ENCODE peak calls at places on chromosomes 6 and 20, in eight cellular contexts. A, Z, X, V, H, W, B and T are unnamed samples.

GRCh38 chr6:137688230-137688971 is 178.7 kb upstream of the TNFAIP3 start:
- DNase-seq in X (no peak), B (no peak), Z (no peak), W (no peak), H (no peak), V (no peak), A (no peak), T (no peak)

GRCh38 chr6:53894086-53894485 is 99.3 kb downstream of the LRRC1 start:
- DNase-seq in A (peak), H (no peak), B (peak), V (peak), Z (no peak), W (no peak), X (no peak), T (no peak)

GRCh38 chr20:49344975-49345374 is 67.1 kb upstream of the ZNFX1 start:
- DNase-seq in X (peak), Z (no peak), B (no peak), A (peak), H (no peak), V (peak), W (no peak), T (no peak)

GRCh38 chr6:136343700-136344099 is 54.1 kb upstream of the BCLAF1 start:
- DNase-seq in W (no peak), A (no peak), X (no peak), V (no peak), B (no peak), Z (no peak), H (no peak), T (no peak)

GRCh38 chr6:114445846-114446245 is 103.0 kb upstream of the HS3ST5 start:
- DNase-seq in H (no peak), B (no peak), V (no peak), Z (no peak), X (no peak), W (no peak), A (no peak), T (no peak)

GRCh38 chr20:63850689-63851547 is 10.4 kb upstream of the ABHD16B start:
- DNase-seq in V (no peak), H (peak), W (no peak), X (no peak), B (peak), Z (no peak), A (no peak), T (peak)

GRCh38 chr6:163904161-163904560 is 489.6 kb downstream of the QKI start:
- DNase-seq in B (no peak), X (no peak), W (no peak), V (no peak), H (no peak), Z (no peak), A (no peak), T (no peak)

GRCh38 chr20:31747640-31748039 is 8.6 kb downstream of the TPX2 start:
- DNase-seq in H (no peak), A (no peak), W (peak), V (peak), Z (no peak), B (no peak), X (no peak), T (no peak)

GRCh38 chr20:48702388-48703041 is 125.3 kb downstream of the PREX1 start:
- DNase-seq in W (no peak), H (no peak), Z (no peak), A (no peak), V (no peak), X (no peak), B (no peak), T (no peak)

GRCh38 chr6:90865513-90865912 is 278.6 kb upstream of the MAP3K7 start:
- DNase-seq in B (no peak), W (no peak), X (no peak), V (no peak), Z (no peak), A (no peak), H (no peak), T (no peak)

GRCh38 chr6:90859612-90860011 is 272.7 kb upstream of the MAP3K7 start:
- DNase-seq in V (no peak), B (peak), A (no peak), W (peak), X (no peak), H (no peak), Z (no peak), T (no peak)

GRCh38 chr6:90859056-90859455 is 272.2 kb upstream of the MAP3K7 start:
- DNase-seq in A (no peak), B (no peak), X (no peak), Z (no peak), V (no peak), H (no peak), W (no peak), T (no peak)

GRCh38 chr6:90860822-90861601 is 274.1 kb upstream of the MAP3K7 start:
- DNase-seq in X (no peak), V (no peak), H (peak), B (peak), Z (no peak), W (no peak), A (no peak), T (no peak)
- TF ChIP-seq CTCF in X (no peak), V (no peak), H (no peak), B (no peak), Z (peak), W (peak), A (peak), T (peak)

DNA sequence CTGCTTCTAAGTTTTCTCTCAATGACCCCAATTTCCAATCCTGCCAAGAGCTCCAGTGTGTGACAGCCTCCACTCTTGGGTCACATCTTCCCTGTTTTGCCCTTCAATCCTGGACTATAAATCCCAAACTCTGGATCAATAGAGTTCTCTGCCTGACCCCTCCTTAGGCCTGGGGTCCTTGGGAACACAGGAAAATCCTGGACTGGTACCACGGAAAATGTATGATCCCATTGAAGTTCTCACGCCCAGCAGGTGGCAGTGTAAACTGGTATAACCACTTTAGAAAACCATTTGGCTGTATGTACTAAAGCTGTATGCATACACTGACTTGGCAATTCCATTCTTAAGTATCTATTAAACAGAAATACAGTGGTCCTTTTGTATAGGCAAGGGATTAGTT is 98.0 kb downstream of the SNAP25 start:
- DNase-seq in B (peak), H (no peak), X (no peak), Z (peak), A (no peak), V (no peak), W (no peak), T (no peak)
- TF ChIP-seq CTCF in B (peak), H (no peak), X (no peak), Z (peak), A (no peak), V (peak), W (peak), T (peak)

GRCh38 chr6:116191881-116192280 is 62.0 kb downstream of the TSPYL4 start:
- DNase-seq in A (no peak), W (no peak), V (no peak), Z (no peak), X (no peak), H (no peak), B (no peak), T (no peak)

GRCh38 chr6:116200619-116201249 is 53.1 kb downstream of the TSPYL4 start:
- DNase-seq in B (no peak), V (no peak), X (no peak), H (no peak), Z (no peak), W (no peak), A (no peak), T (no peak)

GRCh38 chr6:116201538-116201937 is 52.3 kb downstream of the TSPYL4 start:
- DNase-seq in V (no peak), H (no peak), Z (no peak), B (no peak), X (no peak), W (no peak), A (no peak), T (no peak)

DNA sequence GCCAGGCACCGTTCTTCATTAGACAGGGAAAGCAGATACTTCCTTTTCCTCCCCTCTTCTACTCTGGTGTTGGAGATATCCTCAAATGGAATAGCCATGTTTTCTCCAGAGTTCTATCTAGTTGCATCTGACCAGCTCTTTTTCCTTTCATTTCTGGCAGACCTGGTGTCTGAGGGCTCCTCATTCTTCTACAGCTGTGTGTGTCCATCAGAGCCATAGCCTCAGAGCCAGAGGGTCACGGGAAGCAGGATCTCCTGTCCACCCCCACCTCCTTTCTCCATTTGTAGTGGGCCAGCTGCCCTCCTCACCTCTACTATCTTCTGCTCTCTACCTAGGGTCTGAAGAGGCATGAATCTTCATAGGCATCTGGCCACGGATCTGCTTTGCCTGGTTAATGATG is 57.0 kb downstream of the TSPYL4 start:
- DNase-seq in W (no peak), H (no peak), A (no peak), V (no peak), Z (no peak), X (no peak), B (no peak), T (no peak)
- TF ChIP-seq CTCF in W (no peak), H (no peak), A (no peak), V (no peak), Z (no peak), X (no peak), B (no peak), T (no peak)

DNA sequence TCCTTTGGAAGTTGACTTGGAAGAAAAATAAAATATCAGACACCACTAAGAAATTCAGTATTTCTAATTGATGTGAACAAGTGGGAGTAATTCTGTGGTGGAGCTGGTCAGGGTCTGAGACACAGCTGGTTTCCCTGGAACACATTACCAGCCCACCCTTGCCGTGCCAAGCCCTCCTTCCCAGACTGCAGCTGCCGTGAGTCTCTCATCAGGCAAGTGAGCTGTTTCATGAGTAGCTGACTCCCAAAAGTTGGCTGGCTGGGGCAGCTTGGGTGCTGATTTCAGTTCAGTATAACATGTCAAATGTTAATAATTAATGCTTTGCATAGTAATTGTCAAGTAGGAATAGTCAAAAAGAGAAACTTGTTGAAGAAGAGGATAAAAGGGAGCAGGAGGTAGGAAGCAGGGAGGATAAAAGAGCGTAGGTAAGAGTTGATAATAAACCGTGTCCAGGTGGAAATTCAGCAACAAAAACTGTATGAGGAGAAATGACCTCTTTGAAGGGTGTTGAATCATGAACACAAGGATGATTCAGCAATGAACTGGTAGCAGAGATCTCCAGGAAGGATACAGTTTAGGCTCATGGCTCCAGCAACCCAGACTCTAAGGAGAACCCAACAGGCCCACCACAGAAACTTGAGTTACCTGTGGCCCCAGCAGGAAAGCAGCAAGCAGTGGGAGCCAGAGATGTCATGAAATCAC is 110.9 kb upstream of the SSTR4 start:
- DNase-seq in B (no peak), V (no peak), X (no peak), A (no peak), W (no peak), Z (no peak), H (no peak), T (no peak)
- TF ChIP-seq CTCF in B (no peak), V (no peak), X (no peak), A (no peak), W (no peak), Z (no peak), H (no peak), T (no peak)

DNA sequence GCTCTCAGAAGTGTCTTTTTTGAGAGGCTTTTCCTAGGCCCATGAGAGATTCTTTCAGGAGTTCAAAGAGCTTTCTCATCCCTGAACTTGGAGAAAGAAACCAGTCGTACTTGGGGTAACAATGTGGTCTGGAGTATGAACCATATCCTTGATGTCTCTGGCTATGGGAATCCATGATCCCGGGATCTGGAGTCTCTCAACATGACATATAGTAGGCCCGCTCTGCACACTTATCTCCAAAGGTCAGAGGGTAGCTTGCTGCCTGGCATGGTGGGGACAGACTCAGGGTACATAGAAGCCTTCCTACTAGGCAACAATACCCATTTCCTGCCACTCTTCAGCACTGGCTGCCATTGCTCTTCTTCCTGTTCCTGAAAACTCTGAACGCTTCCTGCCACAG is 42.2 kb upstream of the NFATC2 start:
- DNase-seq in H (no peak), A (no peak), Z (no peak), W (no peak), B (peak), V (no peak), X (no peak), T (no peak)
- TF ChIP-seq CTCF in H (no peak), A (no peak), Z (no peak), W (no peak), B (no peak), V (no peak), X (no peak), T (no peak)

DNA sequence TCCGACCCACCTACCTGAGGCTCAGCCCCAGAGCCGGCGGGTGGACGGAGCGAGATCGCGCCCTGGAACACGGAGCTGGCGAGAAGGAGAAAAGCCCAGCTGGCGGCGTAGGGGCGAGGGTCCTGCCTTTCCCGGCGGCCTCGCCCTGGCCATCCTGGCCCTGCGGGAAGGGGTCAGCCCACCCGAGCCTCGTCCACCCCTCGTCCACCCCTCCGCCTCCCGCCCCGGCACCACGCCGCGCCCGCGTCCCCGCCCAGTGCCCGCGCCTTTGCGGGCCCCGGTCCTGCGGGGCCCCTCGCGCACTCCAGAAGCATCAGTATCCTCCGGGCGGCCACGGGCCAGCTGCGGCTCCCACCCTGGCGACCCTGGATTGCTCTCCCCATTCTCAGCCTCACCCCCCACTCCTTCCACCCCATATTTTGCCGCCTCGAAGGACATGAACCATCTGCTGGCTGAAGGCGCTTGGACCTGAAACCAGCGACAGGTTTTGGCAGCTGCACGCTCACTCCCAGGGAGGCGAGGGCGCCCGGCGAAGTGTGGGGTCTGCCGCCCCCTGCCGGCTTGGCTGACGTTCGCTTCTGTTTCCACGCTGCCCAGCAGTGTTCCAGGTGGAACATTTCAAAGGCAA is 65.1 kb downstream of the PLG start:
- DNase-seq in B (no peak), Z (no peak), H (peak), X (peak), V (peak), W (peak), A (peak), T (peak)
- TF ChIP-seq CTCF in B (peak), Z (peak), H (peak), X (peak), V (peak), W (peak), A (peak), T (peak)

GRCh38 chr6:17831135-17831534 is 124.4 kb upstream of the NUP153 start:
- DNase-seq in V (peak), B (no peak), H (no peak), X (peak), W (no peak), Z (no peak), A (no peak), T (no peak)

GRCh38 chr6:17829905-17830304 is 123.2 kb upstream of the NUP153 start:
- DNase-seq in X (no peak), Z (no peak), W (no peak), V (no peak), H (no peak), A (no peak), B (no peak), T (no peak)

GRCh38 chr6:17826301-17826700 is 119.6 kb upstream of the NUP153 start:
- DNase-seq in X (no peak), Z (no peak), A (no peak), H (no peak), B (no peak), V (no peak), W (no peak), T (no peak)

DNA sequence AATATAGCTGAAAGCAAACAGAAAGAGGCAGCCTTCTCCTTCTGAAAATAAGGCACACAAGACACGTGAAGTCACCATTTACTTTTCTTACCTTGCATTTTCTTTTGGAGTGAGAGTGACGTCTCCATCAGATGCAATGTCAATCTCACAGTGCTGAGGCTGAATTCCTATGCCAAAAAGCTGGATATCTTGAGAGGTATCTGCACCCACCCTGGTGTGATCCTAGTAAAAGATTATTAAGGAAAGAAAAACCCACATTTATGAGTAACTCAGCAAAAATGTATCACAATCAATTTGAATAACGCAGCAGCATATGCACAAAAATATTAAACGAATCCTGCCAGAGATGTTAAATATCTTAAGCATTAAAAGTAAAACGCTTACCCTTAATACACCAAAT is 121.4 kb upstream of the NUP153 start:
- DNase-seq in V (no peak), A (no peak), Z (no peak), W (no peak), B (no peak), H (no peak), X (no peak), T (no peak)
- TF ChIP-seq CTCF in V (no peak), A (no peak), Z (no peak), W (no peak), B (no peak), H (no peak), X (no peak), T (no peak)